ENCODE peak calls at places on chromosomes 7 and 10, in eight cellular contexts. Q, L, T, E, M, K, G and H are unnamed samples.
A peak's percentile ranks its signal among the peaks of the same experiment; 100 is the strongest.

GRCh38 chr10:44006826-44007225 is 358.1 kb upstream of the ZNF32 start:
- DNase-seq in Q (no peak), L (no peak), T (no peak), E (no peak), M (no peak), K (no peak), G (no peak), H (no peak)

GRCh38 chr7:1668932-1669485 is 1.1 kb upstream of the ELFN1 start:
- DNase-seq in Q (peak; percentile 46), L (peak; percentile 76), T (no peak), E (no peak), M (no peak), K (no peak), G (no peak), H (no peak)

GRCh38 chr10:93916257-93917063 is 22.7 kb downstream of the SLC35G1 start:
- DNase-seq in Q (peak; percentile 64), L (no peak), T (no peak), E (no peak), M (no peak), K (no peak), G (peak; percentile 31), H (no peak)

GRCh38 chr7:30301751-30302150 is 17.4 kb downstream of the ZNRF2 start:
- DNase-seq in Q (no peak), L (no peak), T (no peak), E (no peak), M (no peak), K (no peak), G (no peak), H (no peak)

GRCh38 chr10:94487575-94487974 is 58.0 kb upstream of the HELLS start:
- DNase-seq in Q (no peak), L (no peak), T (no peak), E (no peak), M (no peak), K (no peak), G (no peak), H (no peak)

GRCh38 chr10:5632430-5632829 is 34.0 kb downstream of the ASB13 start:
- DNase-seq in Q (no peak), L (no peak), T (peak; percentile 74), E (no peak), M (peak; percentile 68), K (no peak), G (no peak), H (no peak)

GRCh38 chr7:42843209-42843800 is 68.6 kb downstream of the C7orf25 start:
- DNase-seq in Q (peak; percentile 84), L (no peak), T (peak; percentile 20), E (no peak), M (peak; percentile 40), K (no peak), G (peak; percentile 53), H (no peak)

GRCh38 chr10:88095291-88095721 is 231.9 kb downstream of the PTEN start:
- DNase-seq in Q (no peak), L (no peak), T (no peak), E (no peak), M (no peak), K (no peak), G (no peak), H (no peak)

GRCh38 chr7:38068461-38068860 is 109.6 kb upstream of the STARD3NL start:
- DNase-seq in Q (no peak), L (no peak), T (no peak), E (no peak), M (no peak), K (no peak), G (no peak), H (no peak)

GRCh38 chr7:91892821-91893340 is 12.4 kb upstream of the MTERF1 start:
- DNase-seq in Q (no peak), L (no peak), T (no peak), E (no peak), M (no peak), K (no peak), G (no peak), H (no peak)

GRCh38 chr7:1536768-1537630 is 6.5 kb downstream of the MAFK start:
- DNase-seq in Q (peak; percentile 93), L (peak; percentile 98), T (peak; percentile 91), E (no peak), M (peak; percentile 96), K (peak; percentile 98), G (peak; percentile 99), H (peak; percentile 30)

GRCh38 chr10:23078114-23078513 is 17.3 kb upstream of the MSRB2 start:
- DNase-seq in Q (no peak), L (no peak), T (no peak), E (no peak), M (no peak), K (no peak), G (no peak), H (no peak)

GRCh38 chr10:71475243-71475871 is 78.6 kb downstream of the CDH23 start:
- DNase-seq in Q (peak; percentile 55), L (no peak), T (no peak), E (no peak), M (no peak), K (no peak), G (no peak), H (no peak)

GRCh38 chr7:80883188-80884025 is 35.4 kb downstream of the SEMA3C start:
- DNase-seq in Q (no peak), L (no peak), T (no peak), E (peak; percentile 97), M (no peak), K (no peak), G (peak; percentile 49), H (no peak)

GRCh38 chr7:74103219-74103772 is 19.7 kb downstream of the LIMK1 start:
- DNase-seq in Q (no peak), L (no peak), T (no peak), E (no peak), M (no peak), K (no peak), G (no peak), H (no peak)

GRCh38 chr7:31651800-31652326 is 35.2 kb upstream of the PPP1R17 start:
- DNase-seq in Q (peak; percentile 41), L (no peak), T (no peak), E (no peak), M (no peak), K (no peak), G (no peak), H (no peak)

GRCh38 chr7:74479961-74480829 is 26.5 kb downstream of the GTF2IRD1 start:
- DNase-seq in Q (peak; percentile 89), L (peak; percentile 93), T (peak; percentile 79), E (no peak), M (peak; percentile 86), K (no peak), G (peak; percentile 82), H (no peak)

GRCh38 chr10:80382989-80383388 is 25.4 kb upstream of the PRXL2A start:
- DNase-seq in Q (peak; percentile 84), L (no peak), T (peak; percentile 44), E (peak; percentile 15), M (no peak), K (no peak), G (peak; percentile 70), H (no peak)

GRCh38 chr10:109894516-109894915 is 28.8 kb downstream of the XPNPEP1 start:
- DNase-seq in Q (no peak), L (no peak), T (peak; percentile 32), E (no peak), M (peak; percentile 61), K (no peak), G (peak; percentile 80), H (no peak)

GRCh38 chr7:40760293-40760964 is 625.6 kb downstream of the SUGCT start:
- DNase-seq in Q (no peak), L (no peak), T (no peak), E (no peak), M (no peak), K (no peak), G (no peak), H (no peak)

GRCh38 chr7:40753455-40753854 is 618.6 kb downstream of the SUGCT start:
- DNase-seq in Q (no peak), L (no peak), T (no peak), E (no peak), M (no peak), K (no peak), G (no peak), H (peak; percentile 73)

GRCh38 chr7:40758590-40758989 is 623.8 kb downstream of the SUGCT start:
- DNase-seq in Q (no peak), L (no peak), T (no peak), E (no peak), M (no peak), K (no peak), G (no peak), H (no peak)

GRCh38 chr7:40757097-40757496 is 622.3 kb downstream of the SUGCT start:
- DNase-seq in Q (peak; percentile 38), L (no peak), T (no peak), E (no peak), M (no peak), K (no peak), G (no peak), H (no peak)

DNA sequence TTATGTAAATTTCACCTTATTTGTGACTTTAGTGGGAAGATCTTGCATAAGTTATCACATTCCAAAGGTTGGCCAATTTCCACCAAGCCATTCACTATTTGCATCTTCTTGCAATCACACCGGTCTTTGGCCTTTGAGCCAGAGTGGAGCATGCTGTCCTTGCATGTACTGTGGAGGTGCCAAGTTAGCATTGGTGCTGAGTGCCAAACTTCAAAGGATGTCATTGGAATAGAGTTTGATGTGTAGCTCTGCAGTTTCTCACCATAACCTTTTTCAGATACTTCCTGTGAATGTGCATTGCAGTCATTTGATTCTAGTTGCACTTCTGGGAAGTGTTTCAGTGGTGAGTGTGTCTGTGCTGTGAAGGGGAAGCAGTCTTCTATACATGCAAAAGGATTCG is 620.6 kb downstream of the SUGCT start:
- DNase-seq in Q (no peak), L (no peak), T (no peak), E (no peak), M (no peak), K (no peak), G (no peak), H (no peak)
- TF ChIP-seq POLR2AphosphoS5 in Q (no peak), L (no peak), T (no peak), E (no peak), M (no peak), K (no peak), G (no peak), H (no peak)

GRCh38 chr7:132400667-132401142 is 175.6 kb downstream of the PLXNA4 start:
- DNase-seq in Q (peak; percentile 32), L (peak; percentile 88), T (no peak), E (no peak), M (no peak), K (no peak), G (no peak), H (no peak)
- TF ChIP-seq POLR2AphosphoS5 in Q (no peak), L (peak; percentile 15), T (no peak), E (no peak), M (no peak), K (no peak), G (no peak), H (no peak)

DNA sequence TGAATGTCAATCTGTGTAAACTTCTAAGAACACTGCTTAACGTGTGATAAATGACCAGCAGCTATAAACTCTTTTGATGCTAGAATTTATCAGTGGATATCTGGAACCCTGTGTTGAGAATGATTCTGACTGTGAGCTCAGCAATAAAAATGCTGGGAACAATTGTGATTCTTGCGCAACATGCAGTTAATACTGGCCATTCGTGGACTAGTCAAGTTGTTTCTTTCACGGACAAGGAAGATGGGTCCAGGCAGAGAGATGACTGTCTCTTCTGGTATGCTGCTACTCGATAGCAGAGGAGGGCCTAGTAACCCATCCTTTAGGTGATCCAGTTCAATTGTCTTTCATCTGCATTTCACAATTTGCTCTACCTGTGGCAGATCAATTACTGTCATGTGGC is 394.8 kb upstream of the IGFBP3 start:
- DNase-seq in Q (no peak), L (no peak), T (no peak), E (no peak), M (no peak), K (no peak), G (no peak), H (no peak)
- TF ChIP-seq POLR2AphosphoS5 in Q (no peak), L (no peak), T (no peak), E (no peak), M (no peak), K (no peak), G (no peak), H (no peak)

GRCh38 chr10:112512294-112512693 is 65.3 kb downstream of the VTI1A start:
- DNase-seq in Q (no peak), L (no peak), T (no peak), E (no peak), M (no peak), K (no peak), G (no peak), H (no peak)
- TF ChIP-seq POLR2AphosphoS5 in Q (no peak), L (no peak), T (no peak), E (no peak), M (no peak), K (no peak), G (no peak), H (no peak)